ENCODE peak calls at places on chromosome 1, in nine cellular contexts. U is tibial artery; I is CD4-positive, alpha-beta T cell; F is GM20000; C is IMR-90; E is GM23338; L is WERI-Rb-1; J is cardiac muscle cell; V is cardiac fibroblast. G is an unnamed sample.

GRCh38 chr1:201628490-201628889 is 89.6 kb downstream of the NAV1 start:
- DNase-seq in J (no peak), C (no peak), U (no peak), I (no peak), E (no peak), F (no peak), L (peak), V (no peak), G (no peak)

GRCh38 chr1:43309626-43310025 is 8.8 kb downstream of the TIE1 start:
- DNase-seq in F (no peak), C (peak), V (no peak), J (no peak), L (no peak), E (no peak), U (no peak), I (no peak), G (no peak)

GRCh38 chr1:21622466-21623315 is 46.5 kb downstream of the RAP1GAP start:
- DNase-seq in F (peak), J (peak), U (no peak), E (peak), C (no peak), L (no peak), I (peak), V (no peak), G (no peak)

GRCh38 chr1:230105754-230106625 is 39.0 kb downstream of the GALNT2 start:
- DNase-seq in I (no peak), V (peak), U (no peak), F (peak), J (peak), C (peak), L (no peak), E (no peak), G (peak)

GRCh38 chr1:37703061-37703460 is 10.7 kb downstream of the CDCA8 start:
- DNase-seq in I (no peak), F (no peak), L (no peak), V (no peak), U (no peak), E (no peak), C (no peak), J (no peak), G (no peak)

GRCh38 chr1:162384116-162384515 is 2.6 kb downstream of the C1orf226 start:
- DNase-seq in J (no peak), L (no peak), V (no peak), F (no peak), E (no peak), I (no peak), U (no peak), C (no peak), G (no peak)

GRCh38 chr1:64478594-64479248 is 8.8 kb downstream of the CACHD1 start:
- DNase-seq in E (no peak), C (no peak), I (no peak), U (no peak), L (no peak), V (peak), J (no peak), F (no peak), G (no peak)

GRCh38 chr1:2290595-2291510 is 62.7 kb downstream of the SKI start:
- DNase-seq in U (peak), F (peak), I (peak), V (peak), L (no peak), J (peak), E (no peak), C (peak), G (peak)

GRCh38 chr1:188958461-188959115 is 1519.1 kb downstream of the BRINP3 start:
- DNase-seq in E (peak), J (no peak), U (no peak), V (no peak), I (no peak), F (no peak), L (no peak), C (peak), G (no peak)

GRCh38 chr1:80258659-80259058 is 1252.1 kb upstream of the ADGRL4 start:
- DNase-seq in J (no peak), E (peak), V (no peak), F (no peak), I (no peak), L (no peak), C (no peak), U (no peak), G (peak)

GRCh38 chr1:160206421-160207117 is 1.4 kb downstream of the PEA15 start:
- DNase-seq in L (no peak), E (peak), F (peak), I (no peak), V (peak), U (no peak), J (peak), C (peak), G (peak)

GRCh38 chr1:43653339-43653738 is 3.4 kb downstream of the KDM4A start:
- DNase-seq in U (no peak), C (peak), V (peak), E (peak), F (no peak), J (peak), I (no peak), L (peak), G (no peak)

GRCh38 chr1:54329337-54329954 is 76.7 kb downstream of the SSBP3 start:
- DNase-seq in U (no peak), V (no peak), F (no peak), E (no peak), L (peak), I (no peak), J (no peak), C (no peak), G (no peak)

GRCh38 chr1:109396971-109397370 is 747 bp downstream of the SORT1 start:
- DNase-seq in L (peak), C (no peak), F (no peak), J (no peak), V (no peak), I (no peak), E (no peak), U (no peak), G (peak)

GRCh38 chr1:23555949-23556640 is 3.2 kb downstream of the ID3 start:
- DNase-seq in E (peak), I (no peak), J (peak), L (peak), F (no peak), C (peak), V (peak), U (no peak), G (peak)

GRCh38 chr1:54547601-54548388 is at the start of gene ACOT11:
- DNase-seq in C (peak), I (no peak), E (peak), U (peak), L (peak), J (peak), F (no peak), V (peak), G (peak)

GRCh38 chr1:244095523-244095911 is 44.4 kb downstream of the ZBTB18 start:
- DNase-seq in J (no peak), C (no peak), L (no peak), U (no peak), I (no peak), F (no peak), E (no peak), V (no peak), G (no peak)

GRCh38 chr1:44284184-44284583 is 70.9 kb downstream of the ERI3 start:
- DNase-seq in U (no peak), J (no peak), I (no peak), V (no peak), F (no peak), L (no peak), E (no peak), C (no peak), G (no peak)

GRCh38 chr1:171142451-171143121 is 42.5 kb upstream of the FMO2 start:
- DNase-seq in L (peak), E (peak), F (no peak), J (peak), I (no peak), V (peak), C (peak), U (peak), G (no peak)

GRCh38 chr1:161779393-161779792 is 13.3 kb downstream of the ATF6 start:
- DNase-seq in C (no peak), E (no peak), I (no peak), J (no peak), V (no peak), L (no peak), U (no peak), F (no peak), G (no peak)

GRCh38 chr1:42333662-42334239 is 1.3 kb downstream of the FOXJ3 start:
- DNase-seq in U (no peak), L (no peak), C (peak), E (no peak), J (no peak), F (peak), V (peak), I (no peak), G (peak)

GRCh38 chr1:14784790-14785773 is 186.6 kb downstream of the KAZN start:
- DNase-seq in F (no peak), C (no peak), U (no peak), J (no peak), E (no peak), I (no peak), V (no peak), L (no peak), G (no peak)

GRCh38 chr1:90012305-90012704 is 17.4 kb downstream of the ZNF326 start:
- DNase-seq in I (no peak), J (no peak), V (peak), C (no peak), F (no peak), L (no peak), E (no peak), U (no peak), G (no peak)

GRCh38 chr1:20584890-20585289 is 4.0 kb upstream of the CDA start:
- DNase-seq in C (peak), J (peak), L (no peak), U (no peak), V (peak), F (no peak), E (peak), I (no peak), G (no peak)

GRCh38 chr1:54016343-54017282 is 1.4 kb downstream of the LDLRAD1 start:
- DNase-seq in V (peak), F (peak), L (no peak), C (peak), J (peak), I (no peak), E (peak), U (no peak), G (peak)

GRCh38 chr1:15272009-15272781 is 25.2 kb downstream of the FHAD1 start:
- DNase-seq in F (peak), C (peak), J (peak), I (no peak), L (peak), V (peak), E (peak), U (peak), G (peak)

GRCh38 chr1:204080163-204080903 is 7.4 kb downstream of the SOX13 start:
- DNase-seq in F (no peak), E (peak), V (peak), C (peak), U (peak), J (peak), L (peak), I (no peak), G (peak)

GRCh38 chr1:150973826-150974579 is 632 bp downstream of the CERS2 start:
- DNase-seq in C (no peak), U (peak), E (peak), I (peak), V (no peak), J (no peak), L (peak), F (peak), G (peak)

GRCh38 chr1:226545806-226546596 is 2.6 kb upstream of the STUM start:
- DNase-seq in C (no peak), L (no peak), V (no peak), U (no peak), I (no peak), J (no peak), F (no peak), E (no peak), G (no peak)

GRCh38 chr1:173995475-173995874 is 26.7 kb downstream of the RC3H1 start:
- DNase-seq in U (no peak), F (no peak), C (no peak), E (no peak), J (no peak), L (no peak), V (peak), I (no peak), G (no peak)

GRCh38 chr1:91555821-91556531 is 55.3 kb downstream of the CDC7 start:
- DNase-seq in U (no peak), F (peak), V (peak), L (no peak), I (peak), E (no peak), J (peak), C (peak), G (peak)

GRCh38 chr1:22930235-22930912 is 42.3 kb downstream of the LACTBL1 start:
- DNase-seq in F (peak), E (peak), U (no peak), L (peak), I (no peak), J (peak), V (peak), C (peak), G (peak)

GRCh38 chr1:186165303-186165702 is 209.8 kb downstream of the TPR start:
- DNase-seq in V (no peak), F (no peak), L (no peak), J (no peak), I (no peak), C (peak), U (no peak), E (no peak), G (peak)

GRCh38 chr1:226054519-226055327 is 7.8 kb upstream of the H3-3A start:
- DNase-seq in V (no peak), F (no peak), L (no peak), U (no peak), C (peak), I (no peak), E (no peak), J (peak), G (no peak)

GRCh38 chr1:226577401-226578180 is 29.0 kb downstream of the STUM start:
- DNase-seq in L (no peak), F (no peak), U (no peak), C (no peak), V (no peak), I (no peak), J (no peak), E (peak), G (no peak)

GRCh38 chr1:180981596-180982387 is 40.9 kb downstream of the STX6 start:
- DNase-seq in J (no peak), E (peak), I (peak), C (no peak), F (peak), V (no peak), L (no peak), U (no peak), G (no peak)

GRCh38 chr1:181119076-181119989 is 30.8 kb downstream of the IER5 start:
- DNase-seq in E (no peak), I (no peak), F (no peak), J (no peak), U (no peak), C (no peak), V (no peak), L (no peak), G (peak)

GRCh38 chr1:205321109-205321958 is at the start of gene NUAK2:
- DNase-seq in F (peak), L (peak), U (peak), V (peak), C (peak), E (peak), J (peak), I (peak), G (peak)

GRCh38 chr1:231200417-231201031 is 38.7 kb downstream of the TRIM67 start:
- DNase-seq in U (no peak), J (peak), E (no peak), V (peak), L (no peak), I (no peak), F (no peak), C (peak), G (peak)

GRCh38 chr1:155005076-155005971 is 2.7 kb downstream of the ZBTB7B start:
- DNase-seq in L (no peak), I (no peak), E (no peak), V (no peak), J (no peak), F (no peak), C (no peak), U (peak), G (peak)

DNA sequence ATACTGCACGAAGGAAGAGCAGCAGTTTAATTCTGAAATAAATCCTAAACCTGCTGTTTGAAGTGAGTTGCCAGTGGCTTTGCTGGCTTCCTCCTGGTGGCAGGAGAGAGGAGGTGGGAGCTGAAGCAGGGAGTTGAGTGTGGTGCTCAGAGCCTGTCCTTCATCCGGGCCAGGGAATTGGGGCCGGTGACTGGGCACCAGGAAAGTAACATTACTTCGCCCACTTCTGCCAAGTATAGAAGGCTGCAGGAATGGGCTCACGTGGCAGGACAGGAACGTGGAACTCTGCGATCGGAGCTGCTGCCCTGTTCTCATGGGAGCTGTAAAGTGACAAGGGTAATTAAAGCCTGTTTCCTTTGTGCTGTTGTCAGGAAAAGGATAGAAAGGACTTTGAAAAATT is 8.7 kb downstream of the TOR3A start:
- DNase-seq in C (no peak), J (no peak), V (no peak), L (no peak), F (no peak), U (no peak), E (no peak), I (no peak), G (no peak)
- TF ChIP-seq CTCF in C (peak), J (no peak), V (peak), L (peak), F (no peak), U (peak), E (no peak), I (no peak), G (no peak)

GRCh38 chr1:197998110-197998509 is 80.9 kb downstream of the LHX9 start:
- DNase-seq in I (no peak), F (no peak), J (no peak), C (no peak), E (peak), U (no peak), L (no peak), V (no peak), G (no peak)
- TF ChIP-seq CTCF in I (no peak), F (no peak), J (no peak), C (no peak), E (peak), U (no peak), L (peak), V (no peak), G (no peak)

GRCh38 chr1:97243973-97244560 is 522.5 kb downstream of the PTBP2 start:
- DNase-seq in E (peak), I (no peak), C (peak), L (no peak), F (peak), V (peak), U (no peak), J (peak), G (peak)
- TF ChIP-seq CTCF in E (peak), I (peak), C (peak), L (no peak), F (peak), V (peak), U (no peak), J (peak), G (peak)

DNA sequence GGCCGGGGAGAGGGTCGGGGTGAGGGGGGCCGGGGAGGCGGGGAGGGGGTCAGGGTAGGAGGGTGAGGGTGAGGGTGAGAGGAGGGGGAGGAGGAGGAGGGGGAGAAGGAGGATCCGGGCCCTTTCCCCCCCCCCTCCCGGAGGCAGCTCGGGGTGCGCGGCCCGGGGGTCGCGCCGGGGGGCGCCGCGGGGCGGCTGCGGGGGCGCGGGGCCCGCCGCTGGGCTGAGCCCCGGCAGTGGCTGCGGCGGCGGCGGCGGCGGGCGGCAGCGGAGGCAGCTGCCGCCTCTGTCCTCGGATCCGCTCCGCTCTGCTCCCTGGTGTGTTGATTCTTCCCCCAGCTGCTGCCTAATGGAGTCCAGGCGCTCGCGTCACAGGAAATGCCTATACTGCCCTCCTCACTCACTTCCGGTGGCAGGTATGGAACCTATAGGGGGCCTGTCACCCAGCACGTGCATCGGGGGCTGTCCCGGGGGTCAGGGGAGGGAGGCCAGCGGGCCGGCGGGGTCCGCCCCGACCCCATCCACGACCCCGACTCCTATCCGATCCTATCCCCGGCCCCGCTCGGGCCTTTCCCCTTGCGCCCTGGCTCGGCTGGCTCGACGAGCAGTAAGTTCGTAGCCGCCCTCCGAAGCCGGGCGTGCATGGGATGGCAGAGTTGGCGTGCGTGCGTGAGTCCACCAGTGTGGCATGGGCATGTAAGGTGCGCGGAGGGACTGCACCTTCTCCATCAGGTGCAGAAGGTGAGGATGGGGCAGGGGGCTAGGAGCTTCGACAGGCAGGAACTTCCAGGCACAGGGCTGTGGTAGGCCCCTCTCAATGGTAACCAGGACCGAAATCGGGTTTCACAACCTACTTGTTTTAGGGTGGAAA is at the start of gene WDR26:
- DNase-seq in F (peak), L (peak), I (peak), V (peak), C (peak), U (peak), E (peak), J (peak), G (peak)
- TF ChIP-seq CTCF in F (no peak), L (peak), I (no peak), V (no peak), C (peak), U (no peak), E (no peak), J (no peak), G (no peak)